ENCODE peak calls at places on chromosomes 2 and 18, in ten cellular contexts. One of them, this sample, is unnamed.

GRCh38 chr2:66869076-66869475 is 434.2 kb downstream of the MEIS1 start:
- DNase-seq in M059J: peak
- DNase-seq in choroid plexus epithelial cell: no peak
- DNase-seq in natural killer cell treated with Interleukin-12 subunit alpha and Interleukin-12 subunit beta and Interleukin-15 and Interleukin-18, amount 100 ng/mL, for 72 hours: no peak
- DNase-seq in amniotic stem cell: no peak
- DNase-seq in NCI-H774: no peak
- DNase-seq in iris pigment epithelial cell: no peak
- DNase-seq in activated CD8-positive, alpha-beta memory T cell treated with anti-CD3 and anti-CD28 coated beads for 1 hour: no peak
- DNase-seq in SHP77 treated with DMSO at 0.1 percent for 48 hours: no peak
- DNase-seq in left cardiac atrium: no peak
- DNase-seq in this sample: peak

GRCh38 chr18:13989209-13989608 is 73.9 kb upstream of the MC2R start:
- DNase-seq in iris pigment epithelial cell: no peak
- DNase-seq in activated CD8-positive, alpha-beta memory T cell treated with anti-CD3 and anti-CD28 coated beads for 1 hour: no peak
- DNase-seq in left cardiac atrium: no peak
- DNase-seq in amniotic stem cell: no peak
- DNase-seq in NCI-H774: no peak
- DNase-seq in choroid plexus epithelial cell: no peak
- DNase-seq in natural killer cell treated with Interleukin-12 subunit alpha and Interleukin-12 subunit beta and Interleukin-15 and Interleukin-18, amount 100 ng/mL, for 72 hours: no peak
- DNase-seq in M059J: peak
- DNase-seq in SHP77 treated with DMSO at 0.1 percent for 48 hours: no peak
- DNase-seq in this sample: no peak

GRCh38 chr2:23273786-23274185 is 111.2 kb upstream of the KLHL29 start:
- DNase-seq in left cardiac atrium: no peak
- DNase-seq in activated CD8-positive, alpha-beta memory T cell treated with anti-CD3 and anti-CD28 coated beads for 1 hour: no peak
- DNase-seq in amniotic stem cell: no peak
- DNase-seq in natural killer cell treated with Interleukin-12 subunit alpha and Interleukin-12 subunit beta and Interleukin-15 and Interleukin-18, amount 100 ng/mL, for 72 hours: no peak
- DNase-seq in SHP77 treated with DMSO at 0.1 percent for 48 hours: no peak
- DNase-seq in choroid plexus epithelial cell: no peak
- DNase-seq in iris pigment epithelial cell: no peak
- DNase-seq in M059J: no peak
- DNase-seq in NCI-H774: no peak
- DNase-seq in this sample: no peak

GRCh38 chr2:111965062-111965461 is 66.7 kb downstream of the MERTK start:
- DNase-seq in activated CD8-positive, alpha-beta memory T cell treated with anti-CD3 and anti-CD28 coated beads for 1 hour: no peak
- DNase-seq in choroid plexus epithelial cell: no peak
- DNase-seq in SHP77 treated with DMSO at 0.1 percent for 48 hours: no peak
- DNase-seq in left cardiac atrium: no peak
- DNase-seq in M059J: no peak
- DNase-seq in natural killer cell treated with Interleukin-12 subunit alpha and Interleukin-12 subunit beta and Interleukin-15 and Interleukin-18, amount 100 ng/mL, for 72 hours: no peak
- DNase-seq in NCI-H774: no peak
- DNase-seq in amniotic stem cell: no peak
- DNase-seq in iris pigment epithelial cell: no peak
- DNase-seq in this sample: no peak

GRCh38 chr2:235518317-235519090 is 24.7 kb downstream of the AGAP1 start:
- DNase-seq in left cardiac atrium: peak
- DNase-seq in choroid plexus epithelial cell: no peak
- DNase-seq in M059J: peak
- DNase-seq in SHP77 treated with DMSO at 0.1 percent for 48 hours: no peak
- DNase-seq in activated CD8-positive, alpha-beta memory T cell treated with anti-CD3 and anti-CD28 coated beads for 1 hour: no peak
- DNase-seq in amniotic stem cell: no peak
- DNase-seq in NCI-H774: no peak
- DNase-seq in natural killer cell treated with Interleukin-12 subunit alpha and Interleukin-12 subunit beta and Interleukin-15 and Interleukin-18, amount 100 ng/mL, for 72 hours: no peak
- DNase-seq in iris pigment epithelial cell: no peak
- DNase-seq in this sample: no peak

GRCh38 chr2:20567159-20567925 is 83.6 kb downstream of the HS1BP3 start:
- DNase-seq in M059J: no peak
- DNase-seq in SHP77 treated with DMSO at 0.1 percent for 48 hours: no peak
- DNase-seq in activated CD8-positive, alpha-beta memory T cell treated with anti-CD3 and anti-CD28 coated beads for 1 hour: no peak
- DNase-seq in NCI-H774: no peak
- DNase-seq in natural killer cell treated with Interleukin-12 subunit alpha and Interleukin-12 subunit beta and Interleukin-15 and Interleukin-18, amount 100 ng/mL, for 72 hours: no peak
- DNase-seq in left cardiac atrium: no peak
- DNase-seq in choroid plexus epithelial cell: no peak
- DNase-seq in iris pigment epithelial cell: no peak
- DNase-seq in amniotic stem cell: no peak
- DNase-seq in this sample: no peak

GRCh38 chr2:121295911-121296650 is 11.1 kb upstream of the TFCP2L1 start:
- DNase-seq in SHP77 treated with DMSO at 0.1 percent for 48 hours: no peak
- DNase-seq in choroid plexus epithelial cell: no peak
- DNase-seq in natural killer cell treated with Interleukin-12 subunit alpha and Interleukin-12 subunit beta and Interleukin-15 and Interleukin-18, amount 100 ng/mL, for 72 hours: no peak
- DNase-seq in amniotic stem cell: no peak
- DNase-seq in left cardiac atrium: no peak
- DNase-seq in NCI-H774: no peak
- DNase-seq in activated CD8-positive, alpha-beta memory T cell treated with anti-CD3 and anti-CD28 coated beads for 1 hour: no peak
- DNase-seq in M059J: no peak
- DNase-seq in iris pigment epithelial cell: no peak
- DNase-seq in this sample: no peak

GRCh38 chr2:207256476-207257207 is 90.9 kb upstream of the KLF7 start:
- DNase-seq in iris pigment epithelial cell: peak
- DNase-seq in M059J: peak
- DNase-seq in choroid plexus epithelial cell: peak
- DNase-seq in natural killer cell treated with Interleukin-12 subunit alpha and Interleukin-12 subunit beta and Interleukin-15 and Interleukin-18, amount 100 ng/mL, for 72 hours: no peak
- DNase-seq in NCI-H774: no peak
- DNase-seq in amniotic stem cell: no peak
- DNase-seq in SHP77 treated with DMSO at 0.1 percent for 48 hours: no peak
- DNase-seq in activated CD8-positive, alpha-beta memory T cell treated with anti-CD3 and anti-CD28 coated beads for 1 hour: no peak
- DNase-seq in left cardiac atrium: no peak
- DNase-seq in this sample: no peak

GRCh38 chr2:204550738-204551137 is 5.5 kb downstream of the PARD3B start:
- DNase-seq in left cardiac atrium: no peak
- DNase-seq in amniotic stem cell: peak
- DNase-seq in iris pigment epithelial cell: peak
- DNase-seq in natural killer cell treated with Interleukin-12 subunit alpha and Interleukin-12 subunit beta and Interleukin-15 and Interleukin-18, amount 100 ng/mL, for 72 hours: no peak
- DNase-seq in M059J: peak
- DNase-seq in SHP77 treated with DMSO at 0.1 percent for 48 hours: no peak
- DNase-seq in choroid plexus epithelial cell: peak
- DNase-seq in activated CD8-positive, alpha-beta memory T cell treated with anti-CD3 and anti-CD28 coated beads for 1 hour: no peak
- DNase-seq in NCI-H774: no peak
- DNase-seq in this sample: peak

GRCh38 chr2:64474200-64474630 is 20.3 kb downstream of the LGALSL start:
- DNase-seq in SHP77 treated with DMSO at 0.1 percent for 48 hours: no peak
- DNase-seq in iris pigment epithelial cell: no peak
- DNase-seq in choroid plexus epithelial cell: no peak
- DNase-seq in amniotic stem cell: no peak
- DNase-seq in natural killer cell treated with Interleukin-12 subunit alpha and Interleukin-12 subunit beta and Interleukin-15 and Interleukin-18, amount 100 ng/mL, for 72 hours: no peak
- DNase-seq in left cardiac atrium: no peak
- DNase-seq in NCI-H774: no peak
- DNase-seq in activated CD8-positive, alpha-beta memory T cell treated with anti-CD3 and anti-CD28 coated beads for 1 hour: no peak
- DNase-seq in M059J: no peak
- DNase-seq in this sample: no peak

GRCh38 chr2:33136056-33136455 is 189.3 kb downstream of the LTBP1 start:
- DNase-seq in left cardiac atrium: peak
- DNase-seq in M059J: no peak
- DNase-seq in choroid plexus epithelial cell: peak
- DNase-seq in activated CD8-positive, alpha-beta memory T cell treated with anti-CD3 and anti-CD28 coated beads for 1 hour: no peak
- DNase-seq in natural killer cell treated with Interleukin-12 subunit alpha and Interleukin-12 subunit beta and Interleukin-15 and Interleukin-18, amount 100 ng/mL, for 72 hours: no peak
- DNase-seq in iris pigment epithelial cell: no peak
- DNase-seq in amniotic stem cell: no peak
- DNase-seq in NCI-H774: no peak
- DNase-seq in SHP77 treated with DMSO at 0.1 percent for 48 hours: no peak
- DNase-seq in this sample: no peak

GRCh38 chr2:219041252-219041651 is at the start of gene CFAP65:
- DNase-seq in left cardiac atrium: peak
- DNase-seq in activated CD8-positive, alpha-beta memory T cell treated with anti-CD3 and anti-CD28 coated beads for 1 hour: no peak
- DNase-seq in NCI-H774: peak
- DNase-seq in SHP77 treated with DMSO at 0.1 percent for 48 hours: peak
- DNase-seq in M059J: peak
- DNase-seq in amniotic stem cell: no peak
- DNase-seq in choroid plexus epithelial cell: peak
- DNase-seq in natural killer cell treated with Interleukin-12 subunit alpha and Interleukin-12 subunit beta and Interleukin-15 and Interleukin-18, amount 100 ng/mL, for 72 hours: no peak
- DNase-seq in iris pigment epithelial cell: peak
- DNase-seq in this sample: peak

GRCh38 chr2:40131061-40131704 is 320.7 kb downstream of the SLC8A1 start:
- DNase-seq in choroid plexus epithelial cell: no peak
- DNase-seq in left cardiac atrium: no peak
- DNase-seq in activated CD8-positive, alpha-beta memory T cell treated with anti-CD3 and anti-CD28 coated beads for 1 hour: no peak
- DNase-seq in iris pigment epithelial cell: no peak
- DNase-seq in NCI-H774: no peak
- DNase-seq in amniotic stem cell: no peak
- DNase-seq in SHP77 treated with DMSO at 0.1 percent for 48 hours: no peak
- DNase-seq in natural killer cell treated with Interleukin-12 subunit alpha and Interleukin-12 subunit beta and Interleukin-15 and Interleukin-18, amount 100 ng/mL, for 72 hours: no peak
- DNase-seq in M059J: no peak
- DNase-seq in this sample: no peak

GRCh38 chr2:176096986-176097819 is 2.4 kb upstream of the HOXD12 start:
- DNase-seq in iris pigment epithelial cell: peak
- DNase-seq in NCI-H774: peak
- DNase-seq in left cardiac atrium: peak
- DNase-seq in M059J: peak
- DNase-seq in activated CD8-positive, alpha-beta memory T cell treated with anti-CD3 and anti-CD28 coated beads for 1 hour: peak
- DNase-seq in natural killer cell treated with Interleukin-12 subunit alpha and Interleukin-12 subunit beta and Interleukin-15 and Interleukin-18, amount 100 ng/mL, for 72 hours: no peak
- DNase-seq in amniotic stem cell: peak
- DNase-seq in SHP77 treated with DMSO at 0.1 percent for 48 hours: no peak
- DNase-seq in choroid plexus epithelial cell: peak
- DNase-seq in this sample: no peak

GRCh38 chr18:80196528-80197320 is 50.6 kb downstream of the PARD6G start:
- DNase-seq in SHP77 treated with DMSO at 0.1 percent for 48 hours: no peak
- DNase-seq in activated CD8-positive, alpha-beta memory T cell treated with anti-CD3 and anti-CD28 coated beads for 1 hour: no peak
- DNase-seq in left cardiac atrium: no peak
- DNase-seq in NCI-H774: no peak
- DNase-seq in natural killer cell treated with Interleukin-12 subunit alpha and Interleukin-12 subunit beta and Interleukin-15 and Interleukin-18, amount 100 ng/mL, for 72 hours: no peak
- DNase-seq in M059J: peak
- DNase-seq in choroid plexus epithelial cell: peak
- DNase-seq in iris pigment epithelial cell: peak
- DNase-seq in amniotic stem cell: peak
- DNase-seq in this sample: no peak

GRCh38 chr2:238598802-238599530 is 172.2 kb downstream of the ASB1 start:
- DNase-seq in natural killer cell treated with Interleukin-12 subunit alpha and Interleukin-12 subunit beta and Interleukin-15 and Interleukin-18, amount 100 ng/mL, for 72 hours: no peak
- DNase-seq in activated CD8-positive, alpha-beta memory T cell treated with anti-CD3 and anti-CD28 coated beads for 1 hour: no peak
- DNase-seq in iris pigment epithelial cell: no peak
- DNase-seq in SHP77 treated with DMSO at 0.1 percent for 48 hours: no peak
- DNase-seq in NCI-H774: no peak
- DNase-seq in M059J: no peak
- DNase-seq in choroid plexus epithelial cell: no peak
- DNase-seq in left cardiac atrium: no peak
- DNase-seq in amniotic stem cell: no peak
- DNase-seq in this sample: no peak

GRCh38 chr18:41875094-41875780 is 79.8 kb upstream of the PIK3C3 start:
- DNase-seq in SHP77 treated with DMSO at 0.1 percent for 48 hours: no peak
- DNase-seq in left cardiac atrium: no peak
- DNase-seq in amniotic stem cell: no peak
- DNase-seq in M059J: peak
- DNase-seq in iris pigment epithelial cell: peak
- DNase-seq in natural killer cell treated with Interleukin-12 subunit alpha and Interleukin-12 subunit beta and Interleukin-15 and Interleukin-18, amount 100 ng/mL, for 72 hours: no peak
- DNase-seq in NCI-H774: no peak
- DNase-seq in choroid plexus epithelial cell: peak
- DNase-seq in activated CD8-positive, alpha-beta memory T cell treated with anti-CD3 and anti-CD28 coated beads for 1 hour: no peak
- DNase-seq in this sample: peak

GRCh38 chr2:83686863-83687262 is 772.2 kb downstream of the SUCLG1 start:
- DNase-seq in natural killer cell treated with Interleukin-12 subunit alpha and Interleukin-12 subunit beta and Interleukin-15 and Interleukin-18, amount 100 ng/mL, for 72 hours: no peak
- DNase-seq in amniotic stem cell: no peak
- DNase-seq in SHP77 treated with DMSO at 0.1 percent for 48 hours: no peak
- DNase-seq in iris pigment epithelial cell: no peak
- DNase-seq in choroid plexus epithelial cell: no peak
- DNase-seq in left cardiac atrium: no peak
- DNase-seq in M059J: no peak
- DNase-seq in activated CD8-positive, alpha-beta memory T cell treated with anti-CD3 and anti-CD28 coated beads for 1 hour: no peak
- DNase-seq in NCI-H774: no peak
- DNase-seq in this sample: peak

GRCh38 chr18:26960901-26961300 is 95.4 kb upstream of the AQP4 start:
- DNase-seq in amniotic stem cell: no peak
- DNase-seq in left cardiac atrium: no peak
- DNase-seq in NCI-H774: no peak
- DNase-seq in iris pigment epithelial cell: no peak
- DNase-seq in activated CD8-positive, alpha-beta memory T cell treated with anti-CD3 and anti-CD28 coated beads for 1 hour: no peak
- DNase-seq in M059J: no peak
- DNase-seq in natural killer cell treated with Interleukin-12 subunit alpha and Interleukin-12 subunit beta and Interleukin-15 and Interleukin-18, amount 100 ng/mL, for 72 hours: no peak
- DNase-seq in SHP77 treated with DMSO at 0.1 percent for 48 hours: no peak
- DNase-seq in choroid plexus epithelial cell: no peak
- DNase-seq in this sample: no peak

GRCh38 chr2:134199123-134199522 is 54.7 kb upstream of the MGAT5 start:
- DNase-seq in M059J: no peak
- DNase-seq in left cardiac atrium: no peak
- DNase-seq in SHP77 treated with DMSO at 0.1 percent for 48 hours: no peak
- DNase-seq in choroid plexus epithelial cell: no peak
- DNase-seq in activated CD8-positive, alpha-beta memory T cell treated with anti-CD3 and anti-CD28 coated beads for 1 hour: no peak
- DNase-seq in iris pigment epithelial cell: peak
- DNase-seq in natural killer cell treated with Interleukin-12 subunit alpha and Interleukin-12 subunit beta and Interleukin-15 and Interleukin-18, amount 100 ng/mL, for 72 hours: no peak
- DNase-seq in NCI-H774: no peak
- DNase-seq in amniotic stem cell: no peak
- DNase-seq in this sample: no peak

GRCh38 chr18:59325965-59326364 is 7.5 kb upstream of the CPLX4 start:
- DNase-seq in M059J: peak
- DNase-seq in SHP77 treated with DMSO at 0.1 percent for 48 hours: no peak
- DNase-seq in iris pigment epithelial cell: no peak
- DNase-seq in choroid plexus epithelial cell: no peak
- DNase-seq in amniotic stem cell: no peak
- DNase-seq in activated CD8-positive, alpha-beta memory T cell treated with anti-CD3 and anti-CD28 coated beads for 1 hour: no peak
- DNase-seq in NCI-H774: no peak
- DNase-seq in left cardiac atrium: no peak
- DNase-seq in natural killer cell treated with Interleukin-12 subunit alpha and Interleukin-12 subunit beta and Interleukin-15 and Interleukin-18, amount 100 ng/mL, for 72 hours: no peak
- DNase-seq in this sample: no peak

GRCh38 chr18:8948471-8949149 is 153.9 kb upstream of the NDUFV2 start:
- DNase-seq in amniotic stem cell: peak
- DNase-seq in M059J: peak
- DNase-seq in activated CD8-positive, alpha-beta memory T cell treated with anti-CD3 and anti-CD28 coated beads for 1 hour: no peak
- DNase-seq in iris pigment epithelial cell: peak
- DNase-seq in left cardiac atrium: no peak
- DNase-seq in NCI-H774: no peak
- DNase-seq in natural killer cell treated with Interleukin-12 subunit alpha and Interleukin-12 subunit beta and Interleukin-15 and Interleukin-18, amount 100 ng/mL, for 72 hours: no peak
- DNase-seq in SHP77 treated with DMSO at 0.1 percent for 48 hours: no peak
- DNase-seq in choroid plexus epithelial cell: peak
- DNase-seq in this sample: peak

GRCh38 chr2:162579986-162580385 is 236.1 kb downstream of the GCA start:
- DNase-seq in choroid plexus epithelial cell: peak
- DNase-seq in left cardiac atrium: no peak
- DNase-seq in NCI-H774: no peak
- DNase-seq in activated CD8-positive, alpha-beta memory T cell treated with anti-CD3 and anti-CD28 coated beads for 1 hour: no peak
- DNase-seq in amniotic stem cell: no peak
- DNase-seq in M059J: peak
- DNase-seq in SHP77 treated with DMSO at 0.1 percent for 48 hours: no peak
- DNase-seq in natural killer cell treated with Interleukin-12 subunit alpha and Interleukin-12 subunit beta and Interleukin-15 and Interleukin-18, amount 100 ng/mL, for 72 hours: no peak
- DNase-seq in iris pigment epithelial cell: peak
- DNase-seq in this sample: peak

GRCh38 chr2:126862730-126863129 is 36.0 kb upstream of the TEX51 start:
- DNase-seq in choroid plexus epithelial cell: no peak
- DNase-seq in NCI-H774: no peak
- DNase-seq in iris pigment epithelial cell: no peak
- DNase-seq in left cardiac atrium: no peak
- DNase-seq in M059J: no peak
- DNase-seq in amniotic stem cell: no peak
- DNase-seq in SHP77 treated with DMSO at 0.1 percent for 48 hours: no peak
- DNase-seq in natural killer cell treated with Interleukin-12 subunit alpha and Interleukin-12 subunit beta and Interleukin-15 and Interleukin-18, amount 100 ng/mL, for 72 hours: no peak
- DNase-seq in activated CD8-positive, alpha-beta memory T cell treated with anti-CD3 and anti-CD28 coated beads for 1 hour: no peak
- DNase-seq in this sample: no peak

GRCh38 chr2:239495816-239496371 is 95.1 kb upstream of the HDAC4 start:
- DNase-seq in amniotic stem cell: no peak
- DNase-seq in NCI-H774: no peak
- DNase-seq in choroid plexus epithelial cell: no peak
- DNase-seq in activated CD8-positive, alpha-beta memory T cell treated with anti-CD3 and anti-CD28 coated beads for 1 hour: no peak
- DNase-seq in SHP77 treated with DMSO at 0.1 percent for 48 hours: no peak
- DNase-seq in natural killer cell treated with Interleukin-12 subunit alpha and Interleukin-12 subunit beta and Interleukin-15 and Interleukin-18, amount 100 ng/mL, for 72 hours: no peak
- DNase-seq in left cardiac atrium: no peak
- DNase-seq in iris pigment epithelial cell: no peak
- DNase-seq in M059J: no peak
- DNase-seq in this sample: no peak

GRCh38 chr2:223222397-223222796 is 170.4 kb downstream of the KCNE4 start:
- DNase-seq in natural killer cell treated with Interleukin-12 subunit alpha and Interleukin-12 subunit beta and Interleukin-15 and Interleukin-18, amount 100 ng/mL, for 72 hours: no peak
- DNase-seq in iris pigment epithelial cell: peak
- DNase-seq in left cardiac atrium: no peak
- DNase-seq in activated CD8-positive, alpha-beta memory T cell treated with anti-CD3 and anti-CD28 coated beads for 1 hour: no peak
- DNase-seq in choroid plexus epithelial cell: no peak
- DNase-seq in M059J: peak
- DNase-seq in SHP77 treated with DMSO at 0.1 percent for 48 hours: no peak
- DNase-seq in amniotic stem cell: no peak
- DNase-seq in NCI-H774: no peak
- DNase-seq in this sample: peak

GRCh38 chr2:141699573-141699972 is 431.2 kb downstream of the LRP1B start:
- DNase-seq in SHP77 treated with DMSO at 0.1 percent for 48 hours: no peak
- DNase-seq in amniotic stem cell: no peak
- DNase-seq in choroid plexus epithelial cell: no peak
- DNase-seq in natural killer cell treated with Interleukin-12 subunit alpha and Interleukin-12 subunit beta and Interleukin-15 and Interleukin-18, amount 100 ng/mL, for 72 hours: no peak
- DNase-seq in left cardiac atrium: no peak
- DNase-seq in activated CD8-positive, alpha-beta memory T cell treated with anti-CD3 and anti-CD28 coated beads for 1 hour: no peak
- DNase-seq in M059J: no peak
- DNase-seq in iris pigment epithelial cell: no peak
- DNase-seq in NCI-H774: no peak
- DNase-seq in this sample: no peak

GRCh38 chr2:242011516-242011915 is 142.0 kb downstream of the RTP5 start:
- DNase-seq in SHP77 treated with DMSO at 0.1 percent for 48 hours: no peak
- DNase-seq in left cardiac atrium: no peak
- DNase-seq in iris pigment epithelial cell: no peak
- DNase-seq in amniotic stem cell: no peak
- DNase-seq in activated CD8-positive, alpha-beta memory T cell treated with anti-CD3 and anti-CD28 coated beads for 1 hour: no peak
- DNase-seq in NCI-H774: no peak
- DNase-seq in choroid plexus epithelial cell: no peak
- DNase-seq in M059J: no peak
- DNase-seq in natural killer cell treated with Interleukin-12 subunit alpha and Interleukin-12 subunit beta and Interleukin-15 and Interleukin-18, amount 100 ng/mL, for 72 hours: no peak
- DNase-seq in this sample: no peak